ENCODE peak calls at places on chromosomes 16 and 17, in ten cellular contexts. S is germinal center; R is CD4-positive, alpha-beta memory T cell; U is mucosa of descending colon; H is activated naive CD4-positive, alpha-beta T cell; O is lung microvascular endothelial cell; I is neural progenitor cell; D is AG04450; E is GM20000; V is posterior cingulate gyrus. B is an unnamed sample.

GRCh38 chr17:1868090-1868489 is 38.3 kb downstream of the RPA1 start:
- DNase-seq in S (no peak), R (no peak), U (no peak), H (no peak), O (no peak), I (no peak), D (no peak), E (no peak), V (no peak), B (no peak)

GRCh38 chr17:36089888-36090836 is at the start of gene CCL3:
- DNase-seq in S (peak), R (no peak), U (no peak), H (no peak), O (no peak), I (no peak), D (no peak), E (peak), V (no peak), B (no peak)

GRCh38 chr17:69669441-69670178 is 255.1 kb downstream of the MAP2K6 start:
- DNase-seq in S (no peak), R (no peak), U (no peak), H (no peak), O (no peak), I (no peak), D (peak), E (no peak), V (no peak), B (no peak)

GRCh38 chr17:4497101-4497824 is 1.4 kb upstream of the SPNS2 start:
- DNase-seq in S (peak), R (no peak), U (no peak), H (no peak), O (peak), I (no peak), D (no peak), E (peak), V (no peak), B (no peak)

GRCh38 chr17:12522743-12523181 is 142.9 kb upstream of the MYOCD start:
- DNase-seq in S (no peak), R (no peak), U (peak), H (no peak), O (no peak), I (peak), D (no peak), E (no peak), V (no peak), B (peak)

GRCh38 chr17:50056961-50057330 is 1.0 kb downstream of the ITGA3 start:
- DNase-seq in S (no peak), R (no peak), U (peak), H (no peak), O (peak), I (peak), D (no peak), E (no peak), V (no peak), B (no peak)

GRCh38 chr16:70482624-70483023 is 28.2 kb downstream of the FCSK start:
- DNase-seq in S (no peak), R (no peak), U (no peak), H (no peak), O (no peak), I (no peak), D (no peak), E (no peak), V (no peak), B (no peak)

GRCh38 chr16:74862743-74863244 is 88.2 kb upstream of the FA2H start:
- DNase-seq in S (peak), R (peak), U (no peak), H (no peak), O (peak), I (peak), D (no peak), E (peak), V (peak), B (no peak)

GRCh38 chr17:61209524-61209923 is 190.1 kb upstream of the TBX2 start:
- DNase-seq in S (no peak), R (no peak), U (no peak), H (no peak), O (no peak), I (peak), D (no peak), E (no peak), V (peak), B (no peak)

GRCh38 chr17:83057793-83058477 is 21.5 kb upstream of the METRNL start:
- DNase-seq in S (no peak), R (no peak), U (peak), H (no peak), O (no peak), I (peak), D (no peak), E (no peak), V (no peak), B (no peak)

GRCh38 chr16:87963400-87963799 is 12.2 kb downstream of the BANP start:
- DNase-seq in S (no peak), R (peak), U (no peak), H (no peak), O (peak), I (no peak), D (no peak), E (no peak), V (no peak), B (no peak)

GRCh38 chr16:11409398-11409797 is 64.1 kb downstream of the RMI2 start:
- DNase-seq in S (no peak), R (no peak), U (no peak), H (no peak), O (no peak), I (no peak), D (no peak), E (no peak), V (no peak), B (no peak)